ENCODE peak calls at places on chromosomes 11 and 22, in six cellular contexts. U, L, P, M, T and X are unnamed samples.

GRCh38 chr11:127345819-127346459 is 345.4 kb upstream of the KIRREL3 start:
- DNase-seq in U (peak; percentile 49), L (peak; percentile 70), P (peak; percentile 70), M (peak; percentile 64), T (no peak), X (peak; percentile 64)

GRCh38 chr11:104129138-104129537 is 34.8 kb downstream of the PDGFD start:
- DNase-seq in U (no peak), L (no peak), P (no peak), M (no peak), T (no peak), X (no peak)

GRCh38 chr11:80855975-80856524 is 1415.2 kb upstream of the TENM4 start:
- DNase-seq in U (no peak), L (no peak), P (peak; percentile 61), M (peak; percentile 72), T (no peak), X (no peak)

GRCh38 chr11:70931430-70931829 is 320.9 kb downstream of the SHANK2 start:
- DNase-seq in U (no peak), L (no peak), P (no peak), M (no peak), T (no peak), X (no peak)

GRCh38 chr22:41857160-41857859 is 24.4 kb downstream of the SREBF2 start:
- DNase-seq in U (no peak), L (peak; percentile 70), P (peak; percentile 85), M (peak; percentile 87), T (peak; percentile 65), X (peak; percentile 47)

GRCh38 chr11:73248526-73249185 is 23.5 kb upstream of the P2RY6 start:
- DNase-seq in U (no peak), L (no peak), P (no peak), M (no peak), T (no peak), X (no peak)

GRCh38 chr22:41352058-41352457 is 29.7 kb upstream of the TEF start:
- DNase-seq in U (no peak), L (no peak), P (peak; percentile 79), M (peak; percentile 8), T (peak; percentile 6), X (no peak)

GRCh38 chr11:65014146-65014960 is at the start of gene ARL2:
- DNase-seq in U (peak; percentile 76), L (no peak), P (peak; percentile 89), M (no peak), T (no peak), X (no peak)

GRCh38 chr11:89175796-89176195 is 1.9 kb upstream of the TYR start:
- DNase-seq in U (no peak), L (peak; percentile 21), P (peak; percentile 7), M (no peak), T (no peak), X (no peak)

GRCh38 chr11:117933930-117934329 is 4.7 kb upstream of the TMPRSS13 start:
- DNase-seq in U (no peak), L (peak; percentile 56), P (no peak), M (no peak), T (no peak), X (no peak)

GRCh38 chr11:128506999-128507591 is 80.3 kb downstream of the ETS1 start:
- DNase-seq in U (no peak), L (no peak), P (peak; percentile 99), M (peak; percentile 96), T (no peak), X (peak; percentile 87)

GRCh38 chr11:57567512-57568329 is at the start of gene UBE2L6:
- DNase-seq in U (peak; percentile 64), L (peak; percentile 92), P (peak; percentile 90), M (no peak), T (no peak), X (peak; percentile 78)

GRCh38 chr22:44088976-44089570 is 65.0 kb downstream of the PARVB start:
- DNase-seq in U (no peak), L (no peak), P (peak; percentile 88), M (no peak), T (no peak), X (no peak)

GRCh38 chr22:24157783-24158170 is 23.5 kb upstream of the SUSD2 start:
- DNase-seq in U (no peak), L (no peak), P (peak; percentile 70), M (no peak), T (no peak), X (no peak)

GRCh38 chr11:117144477-117145392 is 648 bp downstream of the PAFAH1B2 start:
- DNase-seq in U (peak; percentile 47), L (peak; percentile 78), P (peak; percentile 87), M (peak; percentile 79), T (no peak), X (peak; percentile 79)

GRCh38 chr22:43152355-43153071 is 1.2 kb downstream of the TSPO start:
- DNase-seq in U (peak; percentile 40), L (no peak), P (peak; percentile 91), M (peak; percentile 68), T (no peak), X (peak; percentile 58)

GRCh38 chr11:128052912-128053641 is 534.3 kb downstream of the ETS1 start:
- DNase-seq in U (no peak), L (no peak), P (peak; percentile 89), M (peak; percentile 56), T (no peak), X (no peak)

GRCh38 chr11:129960216-129961214 is 42.1 kb downstream of the PRDM10 start:
- DNase-seq in U (no peak), L (no peak), P (peak; percentile 92), M (peak; percentile 98), T (peak; percentile 56), X (peak; percentile 40)

GRCh38 chr11:46382644-46383403 is 1.4 kb downstream of the MDK start:
- DNase-seq in U (no peak), L (peak; percentile 72), P (peak; percentile 73), M (peak; percentile 36), T (no peak), X (peak; percentile 68)

GRCh38 chr22:44182591-44183588 is 2.2 kb downstream of the PARVG start:
- DNase-seq in U (no peak), L (no peak), P (no peak), M (no peak), T (no peak), X (no peak)

GRCh38 chr11:59025097-59025496 is 61.0 kb upstream of the GLYATL1B start:
- DNase-seq in U (no peak), L (no peak), P (no peak), M (no peak), T (no peak), X (peak; percentile 59)

GRCh38 chr11:24496728-24497396 is at the start of gene LUZP2:
- DNase-seq in U (no peak), L (peak; percentile 88), P (peak; percentile 60), M (peak; percentile 50), T (no peak), X (peak; percentile 79)

GRCh38 chr11:119424276-119424675 is 1.3 kb upstream of the THY1 start:
- DNase-seq in U (no peak), L (no peak), P (no peak), M (no peak), T (no peak), X (no peak)

GRCh38 chr22:32708835-32709234 is 92.7 kb upstream of the TIMP3 start:
- DNase-seq in U (no peak), L (no peak), P (peak; percentile 90), M (no peak), T (no peak), X (no peak)

DNA sequence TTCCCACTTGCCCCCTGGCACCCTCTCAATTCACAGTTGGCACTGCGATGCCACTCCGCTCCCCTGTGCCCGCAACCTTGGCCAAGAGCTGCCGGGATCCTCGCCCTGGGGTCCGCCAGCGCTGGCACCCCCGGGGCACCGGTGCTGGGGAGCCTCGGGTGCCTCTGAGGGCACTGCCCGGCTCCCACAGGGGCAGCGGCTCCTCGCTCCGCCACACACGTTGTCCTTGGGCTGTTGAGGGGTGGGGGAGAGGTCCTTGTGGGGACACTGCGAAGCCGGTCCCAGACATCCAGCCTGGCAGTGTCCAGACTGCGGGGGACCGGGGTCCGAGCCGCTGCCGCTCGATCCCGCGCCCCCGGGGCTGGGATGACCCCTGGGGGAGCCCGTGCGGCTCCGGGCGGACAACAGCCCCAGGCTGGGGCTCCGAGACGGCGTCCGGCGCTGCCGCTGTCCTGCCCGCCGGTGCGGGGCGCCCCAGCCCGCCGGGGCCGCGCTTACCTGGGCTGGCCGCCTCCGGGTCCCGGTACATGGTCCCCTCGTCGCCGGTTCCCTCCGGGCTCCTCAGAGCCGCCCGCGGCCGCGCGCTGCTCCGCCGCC is 486 bp downstream of the SYT7 start:
- DNase-seq in U (no peak), L (peak; percentile 45), P (peak; percentile 38), M (peak; percentile 32), T (no peak), X (peak; percentile 74)
- TF ChIP-seq EZH2 in U (peak; percentile 78), L (peak; percentile 69), P (no peak), M (peak; percentile 49), T (no peak), X (no peak)

DNA sequence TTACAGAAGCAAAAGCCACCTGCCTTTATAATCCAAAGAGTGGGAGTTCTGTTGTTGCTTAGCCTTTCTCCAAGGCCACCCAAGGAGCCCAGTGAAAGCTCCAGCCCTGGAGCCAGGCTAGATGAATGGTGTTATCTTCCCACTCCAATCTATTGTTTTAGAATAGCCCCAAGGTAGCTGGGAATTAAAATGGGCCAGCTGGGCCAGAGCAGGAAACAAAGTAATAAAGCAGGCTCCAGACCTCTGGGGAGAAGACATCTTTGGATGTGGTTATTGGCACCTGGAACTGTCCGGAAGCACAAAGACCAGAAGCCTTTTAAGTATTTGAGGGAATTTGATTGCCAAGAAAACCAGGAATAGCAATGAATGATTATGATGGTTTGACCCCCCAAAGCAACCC is 8.8 kb downstream of the C11orf96 start:
- DNase-seq in U (no peak), L (peak; percentile 37), P (no peak), M (no peak), T (no peak), X (no peak)
- TF ChIP-seq EZH2phosphoT487 in U (no peak), L (no peak), P (no peak), M (no peak), T (no peak), X (no peak)

DNA sequence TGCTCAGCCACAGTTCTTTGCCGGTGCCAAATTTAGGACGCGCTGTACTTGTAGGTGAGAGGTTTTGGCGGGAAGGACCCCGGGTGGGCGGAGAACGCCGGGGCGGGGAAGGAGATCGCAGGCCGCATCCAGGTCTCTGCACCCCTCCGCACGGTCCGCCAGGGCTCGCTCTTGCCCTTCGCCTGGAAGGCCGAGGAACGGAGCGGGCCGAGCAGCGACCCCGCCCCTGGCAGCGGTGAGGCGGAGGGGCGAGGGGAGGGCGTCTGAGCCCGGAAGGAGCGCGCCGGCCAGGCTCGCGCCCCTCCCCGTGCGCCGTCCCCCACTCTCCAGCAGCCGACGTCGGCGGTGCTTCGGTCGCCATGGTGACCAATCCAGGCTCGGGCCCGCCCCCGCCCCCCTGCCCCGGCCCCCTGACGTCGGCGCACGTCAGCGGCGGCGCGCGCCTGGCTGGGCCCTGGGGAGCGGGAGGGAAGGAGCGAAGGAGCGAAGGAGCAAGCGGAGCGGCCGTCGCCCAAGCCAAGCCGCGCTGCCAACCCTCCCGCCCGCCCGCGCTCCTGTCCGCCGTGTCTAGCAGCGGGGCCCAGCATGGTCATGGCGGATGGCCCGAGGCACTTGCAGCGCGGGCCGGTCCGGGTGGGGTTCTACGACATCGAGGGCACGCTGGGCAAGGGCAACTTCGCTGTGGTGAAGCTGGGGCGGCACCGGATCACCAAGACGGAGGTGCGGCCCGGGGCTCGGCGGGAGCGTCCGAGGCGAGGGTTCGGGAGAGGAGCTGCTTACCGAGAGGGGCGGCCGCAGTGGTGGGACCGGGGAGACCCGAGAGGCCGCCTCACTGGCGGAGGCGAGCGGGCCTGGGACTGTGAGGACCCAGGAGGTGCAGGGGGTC is at the start of gene SIK2:
- DNase-seq in U (peak; percentile 96), L (peak; percentile 99), P (peak; percentile 98), M (peak; percentile 98), T (peak; percentile 87), X (peak; percentile 99)
- TF ChIP-seq EZH2 in U (no peak), L (no peak), P (no peak), M (no peak), T (no peak), X (no peak)

GRCh38 chr11:68552542-68552941 is 92.0 kb downstream of the PPP6R3 start:
- DNase-seq in U (no peak), L (no peak), P (no peak), M (no peak), T (no peak), X (no peak)
- TF ChIP-seq EZH2phosphoT487 in U (no peak), L (no peak), P (no peak), M (no peak), T (no peak), X (no peak)